ENCODE peak calls at places on chromosomes 2 and 18, in seven cellular contexts. Y, S, O, Z, T, V and M are unnamed samples.

GRCh38 chr2:285990-286389 is 1.9 kb downstream of the ALKAL2 start:
- DNase-seq in Y (no peak), V (no peak), S (no peak), Z (no peak), T (no peak), O (no peak), M (no peak)

GRCh38 chr18:75183524-75183923 is 25.4 kb downstream of the PTGR3 start:
- DNase-seq in V (no peak), O (no peak), S (no peak), T (peak; percentile 25), Y (no peak), Z (no peak), M (no peak)

GRCh38 chr2:158131483-158131912 is 29.8 kb downstream of the UPP2 start:
- DNase-seq in O (no peak), Z (no peak), V (no peak), T (no peak), Y (no peak), S (no peak), M (no peak)

GRCh38 chr2:133241231-133241575 is 327.1 kb downstream of the NCKAP5 start:
- DNase-seq in Y (no peak), T (peak; percentile 91), Z (no peak), O (no peak), S (no peak), V (no peak), M (no peak)

GRCh38 chr2:171390941-171391516 is 42.8 kb downstream of the METTL8 start:
- DNase-seq in O (peak; percentile 31), V (no peak), S (no peak), T (peak; percentile 78), Y (no peak), Z (no peak), M (no peak)

GRCh38 chr2:45643095-45643494 is 8.4 kb upstream of the PRKCE start:
- DNase-seq in Z (no peak), V (no peak), S (no peak), T (no peak), Y (no peak), O (no peak), M (no peak)

GRCh38 chr2:63581266-63581961 is 6.9 kb downstream of the WDPCP start:
- DNase-seq in Y (no peak), O (no peak), T (peak; percentile 42), S (peak; percentile 13), V (no peak), Z (no peak), M (no peak)

GRCh38 chr2:7154666-7155065 is 237.5 kb downstream of the RNF144A start:
- DNase-seq in S (no peak), O (no peak), Z (no peak), V (no peak), T (no peak), Y (no peak), M (no peak)

GRCh38 chr2:10777842-10778723 is 34.5 kb downstream of the PDIA6 start:
- DNase-seq in S (no peak), Z (no peak), Y (no peak), V (peak; percentile 35), T (no peak), O (no peak), M (no peak)

GRCh38 chr2:131105950-131106801 is 1.0 kb downstream of the PLEKHB2 start:
- DNase-seq in Z (peak; percentile 72), V (peak; percentile 27), T (peak; percentile 53), Y (peak; percentile 63), S (peak; percentile 3), O (peak; percentile 52), M (no peak)

GRCh38 chr2:56671973-56672569 is 488.3 kb downstream of the CCDC85A start:
- DNase-seq in S (no peak), Z (no peak), O (peak; percentile 48), T (no peak), Y (no peak), V (no peak), M (no peak)

GRCh38 chr18:31633416-31634330 is 42.0 kb downstream of the TTR start:
- DNase-seq in Z (no peak), O (no peak), V (no peak), Y (no peak), S (no peak), T (no peak), M (no peak)

DNA sequence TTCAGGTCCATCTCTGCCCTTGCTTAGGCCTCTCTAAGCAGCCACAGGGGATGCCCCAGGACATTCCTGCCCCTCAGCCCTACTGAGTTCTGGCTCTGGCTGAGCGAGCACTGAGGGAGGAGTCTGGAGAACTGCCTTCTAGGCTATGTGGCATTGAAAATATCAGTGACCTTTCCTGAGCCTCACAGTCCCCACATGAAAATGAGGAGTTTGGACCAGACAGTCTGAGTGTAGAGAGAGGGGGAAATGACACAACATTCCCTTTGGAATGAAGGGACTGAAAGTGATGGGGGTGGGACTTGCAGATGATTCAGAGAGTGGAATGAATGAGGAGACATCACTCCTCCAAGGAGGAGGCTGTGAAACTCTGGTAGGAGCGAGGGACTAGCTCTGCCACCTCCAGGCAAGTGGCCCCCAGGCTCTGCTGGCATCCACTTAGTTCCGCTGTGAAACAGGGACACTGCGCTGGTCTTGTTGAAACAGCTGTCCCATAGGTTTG is 8.0 kb downstream of the TNS1 start:
- DNase-seq in S (no peak), Z (no peak), T (peak; percentile 90), Y (no peak), O (peak; percentile 33), V (no peak), M (no peak)
- H3K27ac ChIP-seq in S (peak overlapping the region; percentile 42), Z (no peak overlapping the region), T (peak overlapping the region; percentile 89), Y (peak overlapping the region; percentile 33), O (peak overlapping the region; percentile 80), V (peak overlapping the region; percentile 94), M (no peak overlapping the region)

GRCh38 chr2:163213699-163214098 is 375.1 kb upstream of the KCNH7 start:
- DNase-seq in V (no peak), O (peak; percentile 80), T (peak; percentile 68), Z (no peak), S (no peak), Y (no peak), M (no peak)
- H3K27ac ChIP-seq in V (no peak overlapping the region), O (peak overlapping the region; percentile 45), T (no peak overlapping the region), Z (no peak overlapping the region), S (no peak overlapping the region), Y (no peak overlapping the region), M (no peak overlapping the region)

GRCh38 chr2:58133395-58133794 is 86.8 kb downstream of the VRK2 start:
- DNase-seq in Z (no peak), S (no peak), Y (no peak), V (no peak), T (peak; percentile 54), O (no peak), M (no peak)

GRCh38 chr2:58127111-58127510 is 80.5 kb downstream of the VRK2 start:
- DNase-seq in V (no peak), O (no peak), T (no peak), Y (no peak), Z (no peak), S (no peak), M (no peak)

GRCh38 chr2:58130238-58130637 is 83.6 kb downstream of the VRK2 start:
- DNase-seq in Y (no peak), V (no peak), S (no peak), Z (no peak), O (no peak), T (no peak), M (no peak)

GRCh38 chr2:58135861-58136260 is 89.3 kb downstream of the VRK2 start:
- DNase-seq in Y (no peak), T (peak; percentile 16), V (no peak), Z (no peak), O (no peak), S (no peak), M (no peak)

DNA sequence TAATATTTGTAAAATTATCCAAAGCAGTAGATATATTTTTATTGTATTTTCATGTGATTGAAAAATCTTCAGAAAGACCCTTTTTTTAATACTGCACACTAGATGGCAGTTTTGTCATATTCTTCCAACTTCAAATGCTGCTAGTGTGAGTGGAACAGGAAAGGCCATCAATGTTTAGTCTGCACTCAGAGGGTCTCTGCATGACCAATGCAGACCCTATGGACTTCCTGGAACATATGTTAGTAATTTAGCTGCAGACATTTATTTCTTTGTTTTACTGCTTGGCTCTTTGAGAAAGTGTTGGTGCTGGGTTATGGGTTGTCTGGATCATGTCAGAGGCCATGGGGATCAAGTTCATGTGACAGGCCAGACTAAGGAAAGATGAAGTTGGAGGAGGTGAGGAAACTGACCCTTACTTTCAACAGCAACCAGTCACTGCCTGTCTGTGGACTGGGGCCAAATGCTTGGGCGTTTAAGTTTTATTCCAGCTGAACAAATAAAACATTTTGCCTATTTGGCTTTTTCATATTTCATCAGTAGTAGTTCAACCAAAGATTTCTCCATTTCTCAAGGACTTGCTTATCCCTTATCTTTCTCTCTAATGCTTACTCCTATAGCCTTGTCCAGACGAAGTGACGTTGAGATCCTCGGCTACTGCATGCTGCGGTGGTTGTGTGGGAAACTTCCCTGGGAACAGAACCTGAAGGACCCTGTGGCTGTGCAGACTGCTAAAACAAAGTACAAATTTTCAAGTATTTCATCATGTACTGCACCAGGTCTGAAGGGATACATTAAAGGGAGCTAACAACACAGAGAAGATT is 84.8 kb downstream of the VRK2 start:
- DNase-seq in Y (no peak), S (no peak), T (peak; percentile 63), O (no peak), V (peak; percentile 65), Z (no peak), M (no peak)
- H3K27ac ChIP-seq in Y (no peak overlapping the region), S (no peak overlapping the region), T (peak overlapping the region; percentile 28), O (no peak overlapping the region), V (peak overlapping the region; percentile 57), Z (no peak overlapping the region), M (peak overlapping the region; percentile 32)

DNA sequence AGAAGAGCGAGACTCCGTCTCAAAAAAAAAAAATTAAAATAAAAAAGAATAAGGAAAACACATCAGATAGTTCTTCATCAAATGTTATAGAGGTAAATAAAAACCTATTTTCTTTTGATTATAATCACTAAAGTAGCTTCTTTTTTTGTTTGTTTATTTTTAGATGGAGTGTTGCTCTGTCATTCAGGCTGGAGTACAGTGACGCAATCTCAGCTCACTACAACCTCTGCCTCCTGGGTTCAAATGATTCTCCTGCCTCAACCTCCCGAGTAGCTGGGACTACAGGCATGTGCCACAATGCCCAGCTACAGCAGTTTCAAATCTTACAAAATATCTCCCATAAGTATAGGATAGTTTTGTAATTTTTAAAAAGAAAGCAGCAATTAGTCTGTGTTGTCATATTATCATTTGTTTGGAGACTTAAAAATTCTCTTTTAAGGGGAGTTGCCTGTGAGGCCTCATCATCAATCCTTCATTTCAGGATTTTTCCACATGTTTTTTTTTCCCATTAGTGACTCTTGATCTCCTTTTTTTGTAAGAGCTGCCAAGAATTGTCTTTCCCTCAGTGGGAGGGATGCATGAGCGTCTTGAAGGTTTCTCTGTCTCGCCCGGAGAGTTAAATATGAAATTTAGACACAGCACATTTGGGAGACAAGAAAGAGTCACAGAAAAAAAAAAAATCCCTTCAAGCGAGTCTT is 275.9 kb downstream of the CDCA7 start:
- DNase-seq in T (no peak), V (no peak), O (no peak), S (no peak), Y (no peak), Z (peak; percentile 14), M (no peak)
- H3K27ac ChIP-seq in T (peak overlapping the region; percentile 44), V (no peak overlapping the region), O (peak overlapping the region; percentile 51), S (no peak overlapping the region), Y (peak overlapping the region; percentile 45), Z (no peak overlapping the region), M (no peak overlapping the region)

DNA sequence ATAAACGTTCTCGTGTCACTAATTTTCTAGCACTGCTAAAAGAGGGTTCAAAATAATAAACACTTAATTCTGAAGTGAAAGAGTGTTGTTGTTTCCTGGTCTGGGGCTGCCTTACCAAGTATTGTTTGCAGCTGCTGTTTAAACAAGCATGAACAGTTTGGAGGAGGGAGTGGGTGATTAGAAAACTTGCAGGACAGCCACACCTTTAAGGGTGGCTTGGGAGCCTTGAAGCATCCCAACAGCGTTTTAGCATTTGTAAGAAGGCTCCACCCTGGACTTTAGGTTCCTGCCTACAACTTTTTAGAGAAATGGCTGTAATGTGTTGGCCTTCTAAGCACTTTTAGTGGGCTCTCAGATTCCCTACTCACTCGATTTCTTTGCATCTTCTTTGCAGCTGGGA is 371.6 kb downstream of the TGIF1 start:
- DNase-seq in O (peak; percentile 29), S (no peak), Y (no peak), T (no peak), Z (no peak), V (no peak), M (no peak)
- H3K27ac ChIP-seq in O (peak overlapping the region; percentile 54), S (no peak overlapping the region), Y (no peak overlapping the region), T (no peak overlapping the region), Z (no peak overlapping the region), V (no peak overlapping the region), M (no peak overlapping the region)